ENCODE peak calls at places on chromosomes 12 and 14, in five cellular contexts. E is tibial artery, J is thoracic aorta, S is SK-N-SH, P is ovary. M is an unnamed sample. For H3K27me3 and H3K36me3, the result is how much of the 10 kb centered on the place peaks cover.

GRCh38 chr12:19030180-19030579 is 99.4 kb upstream of the PLEKHA5 start:
- DNase-seq in E (no peak), J (no peak), S (no peak), P (no peak), M (no peak)

GRCh38 chr12:132491349-132491663 is 1.4 kb downstream of the FBRSL1 start:
- DNase-seq in E (no peak), J (no peak), S (no peak), P (no peak), M (no peak)

GRCh38 chr14:48536318-48536717 is 860.9 kb upstream of the MDGA2 start:
- DNase-seq in E (no peak), J (no peak), S (peak), P (no peak), M (no peak)

GRCh38 chr12:87302126-87302732 is 727.0 kb downstream of the C12orf50 start:
- DNase-seq in E (no peak), J (no peak), S (no peak), P (no peak), M (no peak)

GRCh38 chr12:59626382-59626781 is 30.6 kb downstream of the SLC16A7 start:
- DNase-seq in E (no peak), J (no peak), S (no peak), P (no peak), M (no peak)

GRCh38 chr12:6839482-6840201 is 1.1 kb upstream of the GNB3 start:
- DNase-seq in E (no peak), J (no peak), S (no peak), P (no peak), M (no peak)

GRCh38 chr12:123242083-123242904 is 9.1 kb downstream of the MTRFR start:
- DNase-seq in E (no peak), J (no peak), S (no peak), P (no peak), M (no peak)

GRCh38 chr12:131349397-131350127 is 361.3 kb upstream of the SFSWAP start:
- DNase-seq in E (no peak), J (no peak), S (no peak), P (no peak), M (no peak)

GRCh38 chr12:121980211-121980891 is 41.3 kb upstream of the BCL7A start:
- DNase-seq in E (no peak), J (no peak), S (no peak), P (no peak), M (no peak)

GRCh38 chr14:73025544-73025943 is 1.4 kb downstream of the ZFYVE1 start:
- DNase-seq in E (no peak), J (no peak), S (no peak), P (no peak), M (no peak)

GRCh38 chr14:101500061-101500460 is 61.2 kb upstream of the DIO3 start:
- DNase-seq in E (peak), J (no peak), S (no peak), P (no peak), M (no peak)

GRCh38 chr12:71780207-71780822 is 25.7 kb downstream of the RAB21 start:
- DNase-seq in E (no peak), J (no peak), S (peak), P (no peak), M (no peak)

GRCh38 chr12:65119063-65119462 is 2.0 kb downstream of the WIF1 start:
- DNase-seq in E (no peak), J (no peak), S (no peak), P (no peak), M (no peak)

GRCh38 chr14:104112609-104113571 is 25.5 kb upstream of the KIF26A start:
- DNase-seq in E (peak), J (no peak), S (peak), P (no peak), M (no peak)

GRCh38 chr14:102968306-102968705 is 45.8 kb downstream of the AMN start:
- DNase-seq in E (no peak), J (no peak), S (no peak), P (no peak), M (no peak)

GRCh38 chr12:120421701-120422100 is 16.2 kb upstream of the COX6A1 start:
- DNase-seq in E (no peak), J (no peak), S (no peak), P (no peak), M (no peak)

GRCh38 chr14:75163677-75164076 is 12.7 kb downstream of the TMED10 start:
- DNase-seq in E (no peak), J (no peak), S (no peak), P (no peak), M (no peak)

GRCh38 chr14:72876021-72876709 is 17.7 kb downstream of the DPF3 start:
- DNase-seq in E (no peak), J (no peak), S (no peak), P (no peak), M (no peak)

GRCh38 chr12:132541200-132541599 is 51.2 kb downstream of the FBRSL1 start:
- DNase-seq in E (no peak), J (no peak), S (no peak), P (no peak), M (no peak)

GRCh38 chr14:91372680-91373495 is 44.7 kb downstream of the CCDC88C start:
- DNase-seq in E (no peak), J (no peak), S (peak), P (no peak), M (no peak)

GRCh38 chr14:21673718-21674117 is at the start of gene OR4E1:
- DNase-seq in E (no peak), J (no peak), S (no peak), P (no peak), M (no peak)

GRCh38 chr14:21680072-21680471 is 6.5 kb upstream of the OR4E1 start:
- DNase-seq in E (no peak), J (no peak), S (no peak), P (no peak), M (no peak)

GRCh38 chr14:21671371-21671770 is 2.2 kb downstream of the OR4E1 start:
- DNase-seq in E (no peak), J (no peak), S (no peak), P (no peak), M (no peak)

GRCh38 chr14:21672116-21672515 is 1.5 kb downstream of the OR4E1 start:
- DNase-seq in E (no peak), J (no peak), S (no peak), P (no peak), M (no peak)

GRCh38 chr14:21675566-21675965 is 1.9 kb upstream of the OR4E1 start:
- DNase-seq in E (no peak), J (no peak), S (no peak), P (no peak), M (no peak)
- H3K27me3 ChIP-seq in E (under half), J (under half), S (under half), P (under half), M (under half)

GRCh38 chr12:13941258-13942249 is 39.8 kb downstream of the GRIN2B start:
- DNase-seq in E (no peak), J (no peak), S (peak), P (no peak), M (no peak)
- TF ChIP-seq CTCF in E (no peak), J (no peak), S (peak), P (no peak), M (no peak)

GRCh38 chr12:53279283-53279869 is 11.3 kb downstream of the ESPL1 start:
- DNase-seq in E (no peak), J (no peak), S (no peak), P (no peak), M (no peak)

GRCh38 chr12:53268637-53269562 is 801 bp downstream of the ESPL1 start:
- DNase-seq in E (no peak), J (no peak), S (peak), P (no peak), M (no peak)

GRCh38 chr12:53276511-53276910 is 8.4 kb downstream of the ESPL1 start:
- DNase-seq in E (no peak), J (no peak), S (no peak), P (no peak), M (no peak)

GRCh38 chr12:53277981-53278380 is 9.9 kb downstream of the ESPL1 start:
- DNase-seq in E (no peak), J (no peak), S (no peak), P (no peak), M (no peak)

GRCh38 chr12:53274445-53274844 is 6.3 kb downstream of the ESPL1 start:
- DNase-seq in E (no peak), J (no peak), S (no peak), P (no peak), M (no peak)
- H3K36me3 ChIP-seq in E (under half), J (under half), S (under half), P (under half), M (under half)

DNA sequence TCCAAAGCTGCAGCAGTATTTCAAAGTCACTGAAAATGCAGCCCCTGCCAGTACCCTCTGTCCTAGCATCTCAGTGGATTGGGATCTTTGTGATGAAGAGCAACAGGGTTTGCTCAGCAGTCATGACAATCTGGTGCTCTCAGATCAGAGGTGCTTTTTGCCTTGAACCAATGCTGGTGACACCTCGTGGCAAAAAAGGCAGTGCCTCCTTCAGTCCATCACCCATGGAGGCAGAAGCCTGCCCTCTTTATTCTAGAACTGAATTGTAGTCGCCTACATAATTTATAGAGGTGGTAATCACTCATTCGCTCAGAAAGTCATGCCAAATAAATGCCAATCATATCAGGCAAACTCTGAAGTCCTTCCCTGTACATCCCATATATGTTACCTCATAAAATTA is 126.0 kb upstream of the VRK1 start:
- DNase-seq in E (no peak), J (no peak), S (no peak), P (no peak), M (no peak)
- H3K27me3 ChIP-seq in E (under half), J (under half), S (under half), P (under half), M (under half)

DNA sequence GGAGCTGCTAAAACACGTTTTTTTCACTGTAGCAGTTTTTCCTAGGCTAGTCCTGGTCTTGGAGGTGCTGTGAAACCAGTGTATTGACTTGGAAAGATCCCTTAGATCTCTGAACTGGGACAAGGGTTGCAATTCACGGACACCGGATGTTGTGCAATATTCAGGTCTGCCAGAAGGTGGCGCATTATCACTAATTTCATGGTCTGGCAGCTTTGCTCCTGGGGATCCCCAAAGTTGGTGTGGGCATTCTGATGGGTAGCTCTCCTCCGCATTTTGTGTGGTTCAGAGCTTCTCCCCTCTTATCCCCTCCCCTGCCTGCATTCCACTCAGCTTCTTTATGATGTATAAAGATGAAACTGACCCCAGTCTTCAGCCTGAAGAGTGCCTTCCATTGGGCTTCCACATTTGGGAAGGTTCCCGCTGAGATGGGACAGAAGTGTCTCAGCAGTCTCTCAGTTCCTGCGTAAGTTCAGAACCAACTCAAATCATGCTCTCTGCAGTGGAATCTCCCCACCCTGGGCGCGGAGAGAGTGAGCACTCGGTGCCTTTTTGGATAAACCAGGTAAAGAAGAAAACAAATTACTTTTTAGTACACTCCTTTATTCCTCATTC is 278.4 kb downstream of the NRXN3 start:
- DNase-seq in E (no peak), J (no peak), S (peak), P (no peak), M (no peak)
- TF ChIP-seq CTCF in E (peak), J (peak), S (peak), P (no peak), M (peak)

DNA sequence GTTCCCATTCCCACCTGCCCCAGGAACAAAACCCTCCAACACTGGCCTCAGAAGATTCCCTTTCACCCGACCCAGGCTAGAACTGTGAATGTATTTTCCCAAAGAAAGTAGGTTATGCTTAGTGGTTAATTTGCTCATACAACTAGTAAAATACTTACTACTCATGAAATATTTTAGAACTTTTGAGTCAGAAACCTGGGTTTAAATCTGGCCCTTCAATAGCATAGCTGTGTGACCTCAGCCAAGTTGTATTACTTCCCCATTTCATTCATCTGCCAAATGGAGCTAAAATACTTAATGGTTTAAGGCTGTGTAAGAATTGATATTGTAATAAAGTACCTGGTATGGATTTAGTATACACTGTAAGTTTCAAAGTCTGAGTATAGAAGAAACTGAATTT is 69.1 kb upstream of the DNM1L start:
- DNase-seq in E (no peak), J (no peak), S (no peak), P (no peak), M (no peak)
- H3K36me3 ChIP-seq in E (half or more), J (under half), S (under half), P (under half), M (under half)

GRCh38 chr12:127399451-127399850 is 867.5 kb upstream of the TMEM132C start:
- DNase-seq in E (no peak), J (no peak), S (no peak), P (no peak), M (no peak)

GRCh38 chr12:127393896-127394295 is 873.1 kb upstream of the TMEM132C start:
- DNase-seq in E (no peak), J (no peak), S (no peak), P (no peak), M (no peak)

GRCh38 chr12:127398026-127398715 is 868.8 kb upstream of the TMEM132C start:
- DNase-seq in E (no peak), J (no peak), S (no peak), P (no peak), M (no peak)

GRCh38 chr12:127393460-127393859 is 873.5 kb upstream of the TMEM132C start:
- DNase-seq in E (no peak), J (no peak), S (no peak), P (no peak), M (no peak)

GRCh38 chr12:127396720-127397119 is 870.2 kb upstream of the TMEM132C start:
- DNase-seq in E (no peak), J (no peak), S (no peak), P (no peak), M (no peak)
- H3K27me3 ChIP-seq in E (under half), J (under half), S (under half), P (under half), M (under half)

GRCh38 chr12:113933201-113933786 is 32.8 kb downstream of the RBM19 start:
- DNase-seq in E (no peak), J (no peak), S (no peak), P (peak), M (peak)
- TF ChIP-seq CTCF in E (no peak), J (no peak), S (no peak), P (no peak), M (no peak)

GRCh38 chr14:24215495-24216344 is at the start of gene MDP1:
- DNase-seq in E (peak), J (peak), S (peak), P (peak), M (peak)

GRCh38 chr14:24213866-24214652 is 771 bp upstream of the CHMP4A start:
- DNase-seq in E (peak), J (no peak), S (no peak), P (no peak), M (no peak)

GRCh38 chr14:24216345-24216699 is 456 bp upstream of the MDP1 start:
- DNase-seq in E (no peak), J (no peak), S (no peak), P (no peak), M (no peak)

GRCh38 chr14:24219521-24219920 is 3.7 kb upstream of the MDP1 start:
- DNase-seq in E (no peak), J (no peak), S (no peak), P (no peak), M (no peak)

GRCh38 chr14:24219080-24219479 is 3.2 kb upstream of the MDP1 start:
- DNase-seq in E (peak), J (no peak), S (no peak), P (no peak), M (no peak)
- H3K36me3 ChIP-seq in E (under half), J (under half), S (under half), P (under half), M (under half)

GRCh38 chr14:96626916-96627315 is 124.7 kb downstream of the PAPOLA start:
- DNase-seq in E (peak), J (no peak), S (no peak), P (peak), M (no peak)
- H3K27me3 ChIP-seq in E (under half), J (under half), S (under half), P (under half), M (under half)